ENCODE peak calls at places on chromosome 5, in ten cellular contexts. K is heart left ventricle, N is COR-L47, U is breast epithelium, Z is amniotic stem cell, G is neural crest cell, T is NCI-H2107, E is Panc1, Q is fibroblast of the conjunctiva, M is fibroblast of mammary gland. W is an unnamed sample.

GRCh38 chr5:163571755-163572154 is 66.3 kb downstream of the MAT2B start:
- DNase-seq in Q (peak), N (no peak), M (peak), G (no peak), Z (peak), U (no peak), E (no peak), K (peak), T (no peak), W (no peak)

GRCh38 chr5:96855041-96855872 is 21.0 kb upstream of the ERAP2 start:
- DNase-seq in N (no peak), Q (peak), T (no peak), E (no peak), U (no peak), G (no peak), M (peak), K (no peak), Z (no peak), W (no peak)

GRCh38 chr5:123086376-123087055 is 2.5 kb upstream of the PRDM6 start:
- DNase-seq in K (no peak), T (no peak), G (no peak), U (no peak), M (no peak), N (no peak), E (no peak), Q (no peak), Z (no peak), W (no peak)

GRCh38 chr5:83576341-83576740 is 104.8 kb downstream of the VCAN start:
- DNase-seq in U (no peak), K (no peak), Z (no peak), Q (no peak), G (no peak), N (no peak), M (no peak), E (no peak), T (no peak), W (no peak)

GRCh38 chr5:56608216-56608925 is 207.0 kb upstream of the MAP3K1 start:
- DNase-seq in G (no peak), T (no peak), U (no peak), Z (no peak), N (no peak), M (no peak), Q (no peak), E (no peak), K (peak), W (no peak)

GRCh38 chr5:149049371-149049781 is 13.5 kb downstream of the SH3TC2 start:
- DNase-seq in Z (no peak), N (no peak), U (no peak), E (no peak), T (no peak), K (no peak), Q (no peak), M (no peak), G (no peak), W (no peak)

GRCh38 chr5:142108432-142109355 is at the start of gene NDFIP1:
- DNase-seq in E (no peak), T (peak), Z (peak), N (peak), K (peak), M (peak), Q (peak), U (peak), G (peak), W (peak)

GRCh38 chr5:180130876-180131740 is 59.5 kb upstream of the RNF130 start:
- DNase-seq in K (no peak), U (peak), Z (no peak), Q (no peak), G (no peak), E (no peak), T (no peak), M (no peak), N (peak), W (peak)

GRCh38 chr5:39506216-39506615 is 81.4 kb upstream of the DAB2 start:
- DNase-seq in N (no peak), K (no peak), Q (no peak), U (no peak), M (peak), E (no peak), T (no peak), G (no peak), Z (no peak), W (no peak)

W was measured in right lobe of liver.